ENCODE peak calls at places on chromosomes 16 and 17, in seven cellular contexts. D, U, G, X, H, V and A are unnamed samples.

GRCh38 chr17:57945999-57946797 is 9.0 kb downstream of the CUEDC1 start:
- DNase-seq in D (no peak), U (no peak), G (peak; percentile 42), X (no peak), H (peak; percentile 35), V (no peak), A (no peak)

GRCh38 chr17:59427996-59428395 is 96.5 kb downstream of the YPEL2 start:
- DNase-seq in D (no peak), U (no peak), G (no peak), X (no peak), H (peak; percentile 43), V (no peak), A (no peak)

GRCh38 chr16:82629441-82630027 is 2.8 kb downstream of the CDH13 start:
- DNase-seq in D (no peak), U (no peak), G (no peak), X (no peak), H (peak; percentile 87), V (no peak), A (no peak)

GRCh38 chr17:7562208-7562605 is 488 bp downstream of the SENP3 start:
- DNase-seq in D (no peak), U (no peak), G (no peak), X (no peak), H (no peak), V (no peak), A (no peak)

GRCh38 chr16:2773188-2773968 is 3.7 kb downstream of the ELOB start:
- DNase-seq in D (no peak), U (no peak), G (no peak), X (no peak), H (no peak), V (no peak), A (no peak)

GRCh38 chr16:29927523-29927905 is 1.5 kb upstream of the KCTD13 start:
- DNase-seq in D (no peak), U (no peak), G (no peak), X (no peak), H (no peak), V (no peak), A (no peak)

GRCh38 chr17:2560658-2561057 is 32.8 kb upstream of the PAFAH1B1 start:
- DNase-seq in D (no peak), U (no peak), G (no peak), X (no peak), H (no peak), V (no peak), A (no peak)

GRCh38 chr16:81996664-81997529 is 14.4 kb downstream of the SDR42E1 start:
- DNase-seq in D (no peak), U (no peak), G (no peak), X (no peak), H (peak; percentile 64), V (no peak), A (no peak)

GRCh38 chr17:17350491-17351355 is 47.5 kb downstream of the NT5M start:
- DNase-seq in D (no peak), U (no peak), G (no peak), X (no peak), H (peak; percentile 22), V (no peak), A (no peak)

GRCh38 chr16:29926675-29927522 is 873 bp upstream of the KCTD13 start:
- DNase-seq in D (no peak), U (no peak), G (no peak), X (no peak), H (no peak), V (peak; percentile 68), A (no peak)

GRCh38 chr17:30363715-30364202 is 15.0 kb upstream of the CPD start:
- DNase-seq in D (peak; percentile 56), U (peak; percentile 61), G (peak; percentile 82), X (peak; percentile 57), H (peak; percentile 49), V (no peak), A (peak; percentile 61)

GRCh38 chr17:27990100-27990499 is 52.4 kb upstream of the NLK start:
- DNase-seq in D (no peak), U (no peak), G (no peak), X (no peak), H (no peak), V (peak; percentile 38), A (no peak)

GRCh38 chr17:35373532-35373983 is at the start of gene SLFN11:
- DNase-seq in D (peak; percentile 82), U (peak; percentile 82), G (peak; percentile 94), X (peak; percentile 63), H (peak; percentile 98), V (peak; percentile 71), A (peak; percentile 80)

GRCh38 chr17:38709104-38709820 is 4.2 kb downstream of the MLLT6 start:
- DNase-seq in D (no peak), U (no peak), G (no peak), X (no peak), H (no peak), V (no peak), A (no peak)

GRCh38 chr16:31072540-31073072 is 1.4 kb downstream of the ZNF668 start:
- DNase-seq in D (no peak), U (peak; percentile 12), G (no peak), X (no peak), H (peak; percentile 42), V (peak; percentile 46), A (peak; percentile 13)

GRCh38 chr16:31073823-31074072 is 292 bp downstream of the ZNF668 start:
- DNase-seq in D (no peak), U (peak; percentile 82), G (no peak), X (no peak), H (no peak), V (no peak), A (no peak)

GRCh38 chr16:31071861-31072260 is 2.2 kb downstream of the ZNF668 start:
- DNase-seq in D (no peak), U (no peak), G (no peak), X (no peak), H (peak; percentile 89), V (no peak), A (no peak)

GRCh38 chr16:31074073-31074813 is at the start of the genes ZNF646 and ZNF668:
- DNase-seq in D (peak; percentile 97), U (peak; percentile 96), G (peak; percentile 99), X (peak; percentile 95), H (peak; percentile 99), V (peak; percentile 98), A (peak; percentile 99)

DNA sequence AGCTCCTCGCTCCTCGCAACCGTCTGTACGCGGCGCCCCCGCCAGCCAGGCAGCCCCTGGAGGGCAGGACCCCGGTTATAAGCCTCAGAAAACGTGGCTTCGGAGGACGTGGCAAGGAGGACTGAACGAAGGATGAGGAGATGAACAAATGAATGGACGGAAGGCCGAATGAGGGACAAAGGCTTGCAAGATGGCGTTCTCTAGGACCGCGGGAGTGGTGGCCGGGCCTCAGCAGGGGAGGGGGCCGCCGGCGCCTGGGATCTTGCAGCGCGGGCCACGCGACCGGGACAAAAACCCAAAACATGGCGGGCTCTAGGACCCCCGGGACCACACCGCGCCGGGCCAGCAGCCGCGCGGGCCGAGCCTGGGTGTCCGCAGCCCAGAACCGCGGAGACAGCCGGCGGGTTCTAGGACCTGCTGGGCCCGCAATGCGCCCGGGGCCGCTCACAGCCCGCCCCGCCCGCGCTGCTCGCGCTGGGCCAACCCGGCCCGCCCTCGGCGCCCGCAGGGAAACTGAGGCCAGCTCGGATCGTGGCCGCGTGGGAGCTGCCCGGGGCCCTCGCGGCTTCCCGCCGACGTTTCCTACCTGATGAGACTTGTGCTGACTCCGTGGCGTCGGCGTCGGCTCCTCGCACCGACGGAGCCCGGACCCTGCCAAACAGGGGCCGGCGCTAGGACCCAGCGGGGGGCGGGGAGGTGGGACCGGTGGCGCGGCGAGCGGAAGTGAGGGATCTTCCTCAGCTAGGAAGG is 792 bp downstream of the ZNF668 start:
- DNase-seq in D (peak; percentile 85), U (peak; percentile 85), G (peak; percentile 96), X (peak; percentile 80), H (peak; percentile 88), V (peak; percentile 96), A (peak; percentile 84)
- H3K4me3 ChIP-seq in D (peak overlapping the region; percentile 100), U (peak overlapping the region; percentile 100), G (peak overlapping the region; percentile 90), X (peak overlapping the region; percentile 83), H (peak overlapping the region; percentile 82), V (peak overlapping the region; percentile 80), A (peak overlapping the region; percentile 89)

DNA sequence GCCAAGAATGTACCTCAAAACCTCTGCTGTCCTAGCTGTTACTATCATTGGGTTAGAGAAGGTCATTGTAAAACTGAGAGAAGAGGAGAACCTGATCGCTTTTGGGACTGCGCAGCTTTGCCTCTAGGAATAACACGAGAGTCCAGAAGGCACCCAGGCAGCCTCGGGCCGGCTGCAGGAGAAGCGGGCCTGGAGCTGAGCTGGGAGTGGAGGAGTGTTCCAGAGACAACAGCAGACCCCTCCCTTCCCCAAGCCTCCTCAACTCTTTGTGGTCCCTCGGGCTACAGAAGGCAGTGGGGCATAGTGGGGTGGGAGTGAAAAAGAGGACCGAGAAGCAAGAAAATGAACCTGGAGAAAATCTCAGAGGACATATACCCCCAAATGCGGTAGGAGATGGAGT is 13.1 kb upstream of the HOXB2 start:
- DNase-seq in D (no peak), U (no peak), G (no peak), X (no peak), H (no peak), V (no peak), A (no peak)
- H3K4me3 ChIP-seq in D (no peak overlapping the region), U (no peak overlapping the region), G (no peak overlapping the region), X (no peak overlapping the region), H (peak overlapping the region; percentile 61), V (no peak overlapping the region), A (no peak overlapping the region)

GRCh38 chr16:67669499-67670101 is 3.0 kb downstream of the C16orf86 start:
- DNase-seq in D (no peak), U (no peak), G (peak; percentile 67), X (no peak), H (no peak), V (no peak), A (no peak)

GRCh38 chr16:67666538-67667433 is at the start of the genes C16orf86 and ENKD1:
- DNase-seq in D (peak; percentile 82), U (peak; percentile 78), G (peak; percentile 95), X (peak; percentile 73), H (peak; percentile 61), V (peak; percentile 83), A (peak; percentile 80)

GRCh38 chr16:67667434-67667816 is 811 bp downstream of the C16orf86 start:
- DNase-seq in D (no peak), U (no peak), G (peak; percentile 83), X (no peak), H (no peak), V (no peak), A (no peak)

GRCh38 chr16:67668495-67669157 is 2.0 kb downstream of the C16orf86 start:
- DNase-seq in D (peak; percentile 24), U (peak; percentile 17), G (no peak), X (no peak), H (no peak), V (no peak), A (no peak)

DNA sequence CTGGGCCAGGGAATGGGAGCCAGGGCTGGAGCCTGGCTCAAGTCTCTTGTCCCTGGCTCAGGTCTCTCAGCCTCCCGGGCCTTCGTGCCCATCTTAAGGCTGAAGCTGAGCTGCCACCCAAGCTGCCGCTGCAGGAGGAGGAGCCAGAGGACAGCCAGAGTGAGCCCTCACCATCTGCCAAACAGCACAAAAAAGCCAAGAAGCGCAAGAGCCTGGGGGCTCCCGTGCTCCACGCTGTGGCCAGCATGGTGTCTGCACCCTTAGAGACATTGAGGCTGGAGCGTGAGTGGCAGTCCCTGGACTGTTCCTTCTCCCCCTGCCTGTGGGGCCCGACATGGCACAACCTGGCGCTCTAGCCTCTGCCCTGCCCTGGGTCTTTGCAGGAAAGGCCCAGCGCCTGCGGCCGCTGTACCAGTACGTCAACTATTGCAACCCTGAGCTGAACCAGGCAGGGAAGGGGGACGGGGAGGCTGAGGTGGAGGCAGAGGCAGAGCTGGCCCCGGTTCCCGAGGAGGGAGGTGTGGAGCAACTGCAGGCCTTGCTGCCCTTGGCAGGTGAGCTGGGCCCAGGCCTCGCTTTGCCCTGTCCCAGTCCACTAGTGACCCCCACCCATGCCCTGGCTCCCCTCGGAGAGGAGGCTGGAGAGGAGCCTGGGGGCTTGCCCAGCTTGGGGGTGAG is 1.3 kb downstream of the C16orf86 start:
- DNase-seq in D (peak; percentile 84), U (peak; percentile 83), G (peak; percentile 93), X (peak; percentile 67), H (peak; percentile 91), V (peak; percentile 84), A (peak; percentile 87)
- H3K4me3 ChIP-seq in D (no peak overlapping the region), U (no peak overlapping the region), G (no peak overlapping the region), X (peak overlapping the region; percentile 84), H (no peak overlapping the region), V (peak overlapping the region; percentile 88), A (peak overlapping the region; percentile 56)

GRCh38 chr16:58685084-58685449 is 497 bp upstream of the SLC38A7 start:
- DNase-seq in D (no peak), U (no peak), G (no peak), X (no peak), H (no peak), V (no peak), A (no peak)
- H3K4me3 ChIP-seq in D (peak overlapping the region; percentile 78), U (peak overlapping the region; percentile 80), G (peak overlapping the region; percentile 93), X (peak overlapping the region; percentile 76), H (no peak overlapping the region), V (peak overlapping the region; percentile 97), A (peak overlapping the region; percentile 78)